ENCODE peak calls at places on chromosomes 7 and 10, in nine cellular contexts. One of them, this sample, is unnamed.

GRCh38 chr10:91891285-91892001 is 17.8 kb downstream of the FGFBP3 start:
- DNase-seq in GM12865: no peak
- DNase-seq in heart left ventricle: no peak
- DNase-seq in brain microvascular endothelial cell: peak
- DNase-seq in astrocyte of the spinal cord: peak
- DNase-seq in H9: no peak
- DNase-seq in neural crest cell: no peak
- DNase-seq in breast epithelium: no peak
- DNase-seq in AG10803: peak
- DNase-seq in this sample: no peak

GRCh38 chr7:159040146-159040545 is 104.5 kb downstream of the VIPR2 start:
- DNase-seq in GM12865: no peak
- DNase-seq in heart left ventricle: peak
- DNase-seq in brain microvascular endothelial cell: no peak
- DNase-seq in astrocyte of the spinal cord: no peak
- DNase-seq in H9: no peak
- DNase-seq in neural crest cell: no peak
- DNase-seq in breast epithelium: peak
- DNase-seq in AG10803: no peak
- DNase-seq in this sample: no peak

GRCh38 chr10:122664501-122664900 is 35.1 kb downstream of the C10orf120 start:
- DNase-seq in GM12865: no peak
- DNase-seq in heart left ventricle: no peak
- DNase-seq in brain microvascular endothelial cell: no peak
- DNase-seq in astrocyte of the spinal cord: no peak
- DNase-seq in H9: no peak
- DNase-seq in neural crest cell: no peak
- DNase-seq in breast epithelium: no peak
- DNase-seq in AG10803: no peak
- DNase-seq in this sample: no peak

GRCh38 chr7:38840736-38841460 is 68.1 kb downstream of the VPS41 start:
- DNase-seq in GM12865: peak
- DNase-seq in heart left ventricle: no peak
- DNase-seq in brain microvascular endothelial cell: peak
- DNase-seq in astrocyte of the spinal cord: peak
- DNase-seq in H9: no peak
- DNase-seq in neural crest cell: no peak
- DNase-seq in breast epithelium: no peak
- DNase-seq in AG10803: peak
- DNase-seq in this sample: no peak

GRCh38 chr10:28807760-28808613 is 130.7 kb downstream of the BAMBI start:
- DNase-seq in GM12865: no peak
- DNase-seq in heart left ventricle: no peak
- DNase-seq in brain microvascular endothelial cell: no peak
- DNase-seq in astrocyte of the spinal cord: no peak
- DNase-seq in H9: no peak
- DNase-seq in neural crest cell: no peak
- DNase-seq in breast epithelium: no peak
- DNase-seq in AG10803: no peak
- DNase-seq in this sample: no peak

GRCh38 chr7:5478568-5479045 is 55.0 kb upstream of the TNRC18 start:
- DNase-seq in GM12865: no peak
- DNase-seq in heart left ventricle: no peak
- DNase-seq in brain microvascular endothelial cell: no peak
- DNase-seq in astrocyte of the spinal cord: no peak
- DNase-seq in H9: no peak
- DNase-seq in neural crest cell: no peak
- DNase-seq in breast epithelium: no peak
- DNase-seq in AG10803: no peak
- DNase-seq in this sample: no peak

GRCh38 chr7:95331004-95331337 is 6.6 kb upstream of the PON1 start:
- DNase-seq in GM12865: no peak
- DNase-seq in heart left ventricle: no peak
- DNase-seq in brain microvascular endothelial cell: no peak
- DNase-seq in astrocyte of the spinal cord: no peak
- DNase-seq in H9: no peak
- DNase-seq in neural crest cell: no peak
- DNase-seq in breast epithelium: no peak
- DNase-seq in AG10803: no peak
- DNase-seq in this sample: no peak

GRCh38 chr7:8638076-8638475 is 204.7 kb downstream of the NXPH1 start:
- DNase-seq in GM12865: no peak
- DNase-seq in heart left ventricle: no peak
- DNase-seq in brain microvascular endothelial cell: no peak
- DNase-seq in astrocyte of the spinal cord: peak
- DNase-seq in H9: no peak
- DNase-seq in neural crest cell: no peak
- DNase-seq in breast epithelium: no peak
- DNase-seq in AG10803: no peak
- DNase-seq in this sample: no peak

GRCh38 chr10:23065549-23065948 is 29.8 kb upstream of the MSRB2 start:
- DNase-seq in GM12865: no peak
- DNase-seq in heart left ventricle: peak
- DNase-seq in brain microvascular endothelial cell: peak
- DNase-seq in astrocyte of the spinal cord: peak
- DNase-seq in H9: no peak
- DNase-seq in neural crest cell: no peak
- DNase-seq in breast epithelium: peak
- DNase-seq in AG10803: peak
- DNase-seq in this sample: no peak

GRCh38 chr7:7969306-7970112 is 913 bp downstream of the GLCCI1 start:
- DNase-seq in GM12865: peak
- DNase-seq in heart left ventricle: peak
- DNase-seq in brain microvascular endothelial cell: peak
- DNase-seq in astrocyte of the spinal cord: peak
- DNase-seq in H9: peak
- DNase-seq in neural crest cell: peak
- DNase-seq in breast epithelium: no peak
- DNase-seq in AG10803: peak
- DNase-seq in this sample: peak

GRCh38 chr10:37095822-37096593 is 29.4 kb upstream of the ANKRD30A start:
- DNase-seq in GM12865: no peak
- DNase-seq in heart left ventricle: no peak
- DNase-seq in brain microvascular endothelial cell: no peak
- DNase-seq in astrocyte of the spinal cord: no peak
- DNase-seq in H9: no peak
- DNase-seq in neural crest cell: no peak
- DNase-seq in breast epithelium: no peak
- DNase-seq in AG10803: no peak
- DNase-seq in this sample: no peak

GRCh38 chr7:37052673-37053072 is 328.4 kb upstream of the AOAH start:
- DNase-seq in GM12865: peak
- DNase-seq in heart left ventricle: no peak
- DNase-seq in brain microvascular endothelial cell: peak
- DNase-seq in astrocyte of the spinal cord: peak
- DNase-seq in H9: peak
- DNase-seq in neural crest cell: peak
- DNase-seq in breast epithelium: no peak
- DNase-seq in AG10803: peak
- DNase-seq in this sample: no peak

GRCh38 chr10:4883079-4883739 is 57.2 kb downstream of the AKR1E2 start:
- DNase-seq in GM12865: no peak
- DNase-seq in heart left ventricle: no peak
- DNase-seq in brain microvascular endothelial cell: no peak
- DNase-seq in astrocyte of the spinal cord: peak
- DNase-seq in H9: no peak
- DNase-seq in neural crest cell: no peak
- DNase-seq in breast epithelium: no peak
- DNase-seq in AG10803: peak
- DNase-seq in this sample: no peak

GRCh38 chr10:96831200-96831866 is 765 bp upstream of the LCOR start:
- DNase-seq in GM12865: no peak
- DNase-seq in heart left ventricle: no peak
- DNase-seq in brain microvascular endothelial cell: no peak
- DNase-seq in astrocyte of the spinal cord: no peak
- DNase-seq in H9: no peak
- DNase-seq in neural crest cell: no peak
- DNase-seq in breast epithelium: no peak
- DNase-seq in AG10803: no peak
- DNase-seq in this sample: no peak

GRCh38 chr10:118827466-118828155 is 72.8 kb upstream of the CACUL1 start:
- DNase-seq in GM12865: no peak
- DNase-seq in heart left ventricle: no peak
- DNase-seq in brain microvascular endothelial cell: no peak
- DNase-seq in astrocyte of the spinal cord: no peak
- DNase-seq in H9: no peak
- DNase-seq in neural crest cell: no peak
- DNase-seq in breast epithelium: no peak
- DNase-seq in AG10803: no peak
- DNase-seq in this sample: no peak
- TF ChIP-seq CTCF in GM12865: peak
- TF ChIP-seq CTCF in heart left ventricle: no peak
- TF ChIP-seq CTCF in brain microvascular endothelial cell: peak
- TF ChIP-seq CTCF in astrocyte of the spinal cord: peak
- TF ChIP-seq CTCF in H9: peak
- TF ChIP-seq CTCF in neural crest cell: peak
- TF ChIP-seq CTCF in breast epithelium: no peak
- TF ChIP-seq CTCF in AG10803: peak
- TF ChIP-seq CTCF in this sample: peak

DNA sequence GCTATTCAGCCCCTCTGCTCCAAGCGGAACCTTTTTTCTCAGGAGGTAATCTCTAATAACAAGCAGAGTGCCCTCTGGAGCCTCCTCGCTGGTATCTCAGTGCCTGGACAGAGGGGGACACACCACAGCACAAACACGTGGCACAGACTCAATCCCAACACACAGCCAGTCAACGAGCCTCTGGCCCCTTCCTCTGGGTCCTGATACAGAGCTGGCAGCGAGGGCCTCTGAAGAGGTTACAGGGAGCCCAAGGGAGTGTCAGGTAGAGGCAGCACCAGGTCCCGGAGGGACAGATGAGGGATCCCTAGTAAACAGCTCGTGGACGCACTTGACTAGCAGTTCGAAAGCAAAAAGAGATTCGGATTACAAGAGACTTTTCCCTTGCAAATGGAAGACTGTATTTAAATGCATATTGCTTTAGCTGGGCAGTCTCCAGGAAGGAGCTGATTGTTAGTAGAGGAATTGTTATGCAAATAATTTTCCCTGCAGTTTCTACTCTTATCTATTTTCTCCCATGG is 14.1 kb downstream of the CXCL12 start:
- DNase-seq in GM12865: no peak
- DNase-seq in heart left ventricle: no peak
- DNase-seq in brain microvascular endothelial cell: no peak
- DNase-seq in astrocyte of the spinal cord: no peak
- DNase-seq in H9: peak
- DNase-seq in neural crest cell: no peak
- DNase-seq in breast epithelium: no peak
- DNase-seq in AG10803: no peak
- DNase-seq in this sample: no peak
- TF ChIP-seq CTCF in GM12865: no peak
- TF ChIP-seq CTCF in heart left ventricle: no peak
- TF ChIP-seq CTCF in brain microvascular endothelial cell: no peak
- TF ChIP-seq CTCF in astrocyte of the spinal cord: no peak
- TF ChIP-seq CTCF in H9: peak
- TF ChIP-seq CTCF in neural crest cell: no peak
- TF ChIP-seq CTCF in breast epithelium: no peak
- TF ChIP-seq CTCF in AG10803: no peak
- TF ChIP-seq CTCF in this sample: no peak

DNA sequence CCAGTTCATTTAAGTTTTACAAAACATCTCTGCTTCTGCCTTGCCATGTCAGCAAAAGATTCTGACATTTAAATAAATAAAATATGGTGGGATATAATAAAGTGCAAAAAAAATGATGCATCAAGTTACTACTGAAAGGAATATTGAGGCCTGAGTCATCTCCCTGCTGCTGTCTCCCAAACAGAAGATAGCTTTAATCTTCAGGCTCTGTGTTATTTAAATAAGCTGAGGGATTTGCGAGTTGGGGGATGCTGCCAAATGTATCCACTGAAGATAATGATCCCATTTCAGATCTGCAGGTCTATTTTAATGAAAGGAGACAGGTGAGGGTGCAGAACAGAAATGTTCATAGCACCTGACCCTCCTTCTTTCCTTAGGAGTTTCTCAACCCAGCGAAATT is 720.8 kb downstream of the AUTS2 start:
- DNase-seq in GM12865: no peak
- DNase-seq in heart left ventricle: no peak
- DNase-seq in brain microvascular endothelial cell: no peak
- DNase-seq in astrocyte of the spinal cord: no peak
- DNase-seq in H9: no peak
- DNase-seq in neural crest cell: no peak
- DNase-seq in breast epithelium: no peak
- DNase-seq in AG10803: no peak
- DNase-seq in this sample: no peak
- TF ChIP-seq CTCF in GM12865: no peak
- TF ChIP-seq CTCF in heart left ventricle: no peak
- TF ChIP-seq CTCF in brain microvascular endothelial cell: no peak
- TF ChIP-seq CTCF in astrocyte of the spinal cord: no peak
- TF ChIP-seq CTCF in H9: no peak
- TF ChIP-seq CTCF in neural crest cell: no peak
- TF ChIP-seq CTCF in breast epithelium: no peak
- TF ChIP-seq CTCF in AG10803: no peak
- TF ChIP-seq CTCF in this sample: no peak

GRCh38 chr7:144786522-144786921 is 49.3 kb downstream of the TPK1 start:
- DNase-seq in GM12865: no peak
- DNase-seq in heart left ventricle: no peak
- DNase-seq in brain microvascular endothelial cell: no peak
- DNase-seq in astrocyte of the spinal cord: no peak
- DNase-seq in H9: no peak
- DNase-seq in neural crest cell: no peak
- DNase-seq in breast epithelium: no peak
- DNase-seq in AG10803: no peak
- DNase-seq in this sample: peak

GRCh38 chr7:144784943-144785342 is 50.9 kb downstream of the TPK1 start:
- DNase-seq in GM12865: no peak
- DNase-seq in heart left ventricle: no peak
- DNase-seq in brain microvascular endothelial cell: peak
- DNase-seq in astrocyte of the spinal cord: no peak
- DNase-seq in H9: no peak
- DNase-seq in neural crest cell: no peak
- DNase-seq in breast epithelium: no peak
- DNase-seq in AG10803: no peak
- DNase-seq in this sample: no peak

GRCh38 chr7:144786079-144786478 is 49.8 kb downstream of the TPK1 start:
- DNase-seq in GM12865: no peak
- DNase-seq in heart left ventricle: no peak
- DNase-seq in brain microvascular endothelial cell: no peak
- DNase-seq in astrocyte of the spinal cord: no peak
- DNase-seq in H9: no peak
- DNase-seq in neural crest cell: no peak
- DNase-seq in breast epithelium: no peak
- DNase-seq in AG10803: no peak
- DNase-seq in this sample: no peak

GRCh38 chr7:144785491-144785890 is 50.4 kb downstream of the TPK1 start:
- DNase-seq in GM12865: no peak
- DNase-seq in heart left ventricle: no peak
- DNase-seq in brain microvascular endothelial cell: no peak
- DNase-seq in astrocyte of the spinal cord: no peak
- DNase-seq in H9: no peak
- DNase-seq in neural crest cell: no peak
- DNase-seq in breast epithelium: no peak
- DNase-seq in AG10803: no peak
- DNase-seq in this sample: no peak

DNA sequence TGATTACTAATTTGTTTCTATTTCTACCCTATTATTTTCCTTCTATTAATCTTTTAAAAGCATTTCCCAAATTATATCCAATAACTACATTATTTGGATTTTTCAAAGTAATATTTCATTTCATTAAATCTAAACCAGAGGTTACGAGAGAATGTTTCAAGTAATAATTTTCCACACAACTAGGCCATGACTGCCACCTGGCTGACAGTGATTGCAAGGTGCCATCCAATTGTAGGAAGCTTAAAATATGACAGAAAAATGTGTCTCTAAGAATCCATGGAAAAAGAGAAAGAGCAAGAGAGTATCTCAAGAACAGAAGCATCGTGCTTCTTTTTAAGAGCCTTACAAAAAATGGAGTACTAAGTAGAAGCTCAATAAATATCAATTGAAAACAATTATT is 48.7 kb downstream of the TPK1 start:
- DNase-seq in GM12865: no peak
- DNase-seq in heart left ventricle: no peak
- DNase-seq in brain microvascular endothelial cell: no peak
- DNase-seq in astrocyte of the spinal cord: no peak
- DNase-seq in H9: no peak
- DNase-seq in neural crest cell: no peak
- DNase-seq in breast epithelium: no peak
- DNase-seq in AG10803: no peak
- DNase-seq in this sample: no peak
- TF ChIP-seq CTCF in GM12865: no peak
- TF ChIP-seq CTCF in heart left ventricle: peak
- TF ChIP-seq CTCF in brain microvascular endothelial cell: peak
- TF ChIP-seq CTCF in astrocyte of the spinal cord: no peak
- TF ChIP-seq CTCF in H9: peak
- TF ChIP-seq CTCF in neural crest cell: peak
- TF ChIP-seq CTCF in breast epithelium: no peak
- TF ChIP-seq CTCF in AG10803: no peak
- TF ChIP-seq CTCF in this sample: peak